ENCODE peak calls at places on chromosomes 7 and 10, in four cellular contexts. T, Y, E and S are unnamed samples.

GRCh38 chr7:131861620-131862346 is 305.4 kb upstream of the PODXL start:
- DNase-seq in T (no peak), Y (no peak), E (peak; percentile 8), S (no peak)

GRCh38 chr7:106313456-106313891 is 28.7 kb upstream of the NAMPT start:
- DNase-seq in T (peak; percentile 18), Y (no peak), E (no peak), S (no peak)

GRCh38 chr7:9891056-9891455 is 1082.6 kb upstream of the PHF14 start:
- DNase-seq in T (no peak), Y (no peak), E (no peak), S (no peak)

GRCh38 chr10:33332183-33333031 is 2.1 kb downstream of the NRP1 start:
- DNase-seq in T (no peak), Y (no peak), E (no peak), S (no peak)

GRCh38 chr7:44109991-44110390 is 5.8 kb downstream of the AEBP1 start:
- DNase-seq in T (no peak), Y (no peak), E (no peak), S (no peak)

GRCh38 chr10:74056081-74056818 is 58.3 kb downstream of the VCL start:
- DNase-seq in T (no peak), Y (peak; percentile 43), E (no peak), S (no peak)

GRCh38 chr10:98403812-98404504 is 11.0 kb downstream of the PYROXD2 start:
- DNase-seq in T (no peak), Y (no peak), E (no peak), S (no peak)

GRCh38 chr7:23012797-23013714 is 874 bp downstream of the HYCC1 start:
- DNase-seq in T (peak; percentile 15), Y (peak; percentile 47), E (no peak), S (no peak)

GRCh38 chr7:55533050-55533728 is 39.1 kb downstream of the VOPP1 start:
- DNase-seq in T (peak; percentile 31), Y (peak; percentile 85), E (no peak), S (peak; percentile 78)

GRCh38 chr10:48464121-48464870 is 140.6 kb downstream of the ARHGAP22 start:
- DNase-seq in T (no peak), Y (peak; percentile 8), E (no peak), S (no peak)

GRCh38 chr7:116569737-116570136 is 44.9 kb downstream of the CAV1 start:
- DNase-seq in T (peak; percentile 25), Y (no peak), E (no peak), S (no peak)

GRCh38 chr7:44936322-44936721 is 42.5 kb downstream of the MYO1G start:
- DNase-seq in T (no peak), Y (no peak), E (no peak), S (no peak)

GRCh38 chr10:101228682-101229274 is 485 bp downstream of the LBX1 start:
- DNase-seq in T (no peak), Y (no peak), E (no peak), S (no peak)

GRCh38 chr10:63456437-63457210 is 9.2 kb downstream of the JMJD1C start:
- DNase-seq in T (peak; percentile 27), Y (no peak), E (no peak), S (no peak)

GRCh38 chr10:61905446-61905725 is 3.9 kb downstream of the ARID5B start:
- DNase-seq in T (no peak), Y (no peak), E (no peak), S (no peak)

GRCh38 chr10:103828107-103828506 is 27.3 kb downstream of the SH3PXD2A start:
- DNase-seq in T (no peak), Y (no peak), E (no peak), S (no peak)

GRCh38 chr10:103845983-103846382 is 9.4 kb downstream of the SH3PXD2A start:
- DNase-seq in T (no peak), Y (peak; percentile 68), E (no peak), S (peak; percentile 21)

GRCh38 chr7:16599860-16600259 is 45.7 kb downstream of the ANKMY2 start:
- DNase-seq in T (no peak), Y (no peak), E (no peak), S (no peak)

GRCh38 chr7:116441534-116441933 is 58.0 kb upstream of the CAV2 start:
- DNase-seq in T (no peak), Y (no peak), E (no peak), S (no peak)

GRCh38 chr10:43595739-43596298 is 10.4 kb upstream of the ZNF485 start:
- DNase-seq in T (no peak), Y (peak; percentile 44), E (no peak), S (no peak)

GRCh38 chr7:142835487-142835886 is 19.4 kb upstream of the EPHB6 start:
- DNase-seq in T (no peak), Y (peak; percentile 40), E (no peak), S (no peak)

GRCh38 chr10:57657164-57657765 is 610.4 kb downstream of the IPMK start:
- DNase-seq in T (peak; percentile 25), Y (peak; percentile 39), E (peak; percentile 18), S (peak; percentile 7)

GRCh38 chr10:102408728-102409603 is 9.6 kb downstream of the PSD start:
- DNase-seq in T (peak; percentile 42), Y (peak; percentile 70), E (no peak), S (peak; percentile 47)

GRCh38 chr7:151058766-151059361 is 525 bp upstream of the SLC4A2 start:
- DNase-seq in T (no peak), Y (peak; percentile 38), E (no peak), S (peak; percentile 54)

GRCh38 chr10:67793313-67793712 is 44.7 kb downstream of the DNAJC12 start:
- DNase-seq in T (no peak), Y (no peak), E (no peak), S (no peak)

GRCh38 chr10:49644035-49644345 is 30.2 kb downstream of the CHAT start:
- DNase-seq in T (no peak), Y (no peak), E (no peak), S (no peak)